ENCODE peak calls at places on chromosomes 12 and 14, in ten cellular contexts. I is CD8-positive, alpha-beta T cell; J is tibial nerve; L is ovary; B is AG04450; U is tibial artery; O is Peyer's patch; V is A549; Z is psoas muscle; Q is cardiac muscle cell. D is an unnamed sample.

GRCh38 chr12:103751171-103751570 is 89.9 kb downstream of the NT5DC3 start:
- DNase-seq in I (no peak), J (no peak), L (no peak), B (no peak), U (no peak), O (no peak), V (peak; percentile 47), Z (no peak), Q (no peak), D (no peak)

GRCh38 chr14:100267990-100268389 is 29.0 kb downstream of the YY1 start:
- DNase-seq in I (no peak), J (no peak), L (no peak), B (no peak), U (no peak), O (no peak), V (no peak), Z (no peak), Q (no peak), D (no peak)

GRCh38 chr14:23537351-23538048 is 14.1 kb downstream of the ZFHX2 start:
- DNase-seq in I (no peak), J (no peak), L (no peak), B (no peak), U (no peak), O (no peak), V (no peak), Z (no peak), Q (no peak), D (no peak)

GRCh38 chr12:25971675-25972035 is 13.2 kb downstream of the RASSF8 start:
- DNase-seq in I (no peak), J (no peak), L (no peak), B (no peak), U (no peak), O (no peak), V (no peak), Z (no peak), Q (no peak), D (no peak)

GRCh38 chr14:68589447-68590232 is 203.2 kb downstream of the ZFP36L1 start:
- DNase-seq in I (no peak), J (peak; percentile 64), L (peak; percentile 87), B (no peak), U (peak; percentile 52), O (no peak), V (no peak), Z (peak; percentile 70), Q (peak; percentile 47), D (peak; percentile 38)

GRCh38 chr14:105013150-105013787 is 7.6 kb downstream of the CDCA4 start:
- DNase-seq in I (no peak), J (no peak), L (no peak), B (no peak), U (no peak), O (no peak), V (no peak), Z (no peak), Q (peak; percentile 42), D (peak; percentile 86)

GRCh38 chr12:69059465-69060457 is 126.8 kb upstream of the CPM start:
- DNase-seq in I (no peak), J (no peak), L (no peak), B (peak; percentile 54), U (no peak), O (no peak), V (peak; percentile 47), Z (no peak), Q (no peak), D (no peak)

GRCh38 chr14:99191663-99192621 is 80.1 kb downstream of the BCL11B start:
- DNase-seq in I (peak; percentile 73), J (peak; percentile 62), L (peak; percentile 84), B (no peak), U (peak; percentile 53), O (peak; percentile 35), V (no peak), Z (peak; percentile 60), Q (no peak), D (no peak)

GRCh38 chr14:29782041-29782440 is 145.6 kb downstream of the PRKD1 start:
- DNase-seq in I (no peak), J (no peak), L (no peak), B (no peak), U (no peak), O (no peak), V (no peak), Z (no peak), Q (no peak), D (no peak)

GRCh38 chr14:29789475-29789874 is 138.2 kb downstream of the PRKD1 start:
- DNase-seq in I (no peak), J (no peak), L (no peak), B (no peak), U (no peak), O (no peak), V (no peak), Z (no peak), Q (no peak), D (no peak)

GRCh38 chr14:29788093-29788492 is 139.6 kb downstream of the PRKD1 start:
- DNase-seq in I (no peak), J (no peak), L (no peak), B (no peak), U (no peak), O (no peak), V (no peak), Z (no peak), Q (no peak), D (no peak)

DNA sequence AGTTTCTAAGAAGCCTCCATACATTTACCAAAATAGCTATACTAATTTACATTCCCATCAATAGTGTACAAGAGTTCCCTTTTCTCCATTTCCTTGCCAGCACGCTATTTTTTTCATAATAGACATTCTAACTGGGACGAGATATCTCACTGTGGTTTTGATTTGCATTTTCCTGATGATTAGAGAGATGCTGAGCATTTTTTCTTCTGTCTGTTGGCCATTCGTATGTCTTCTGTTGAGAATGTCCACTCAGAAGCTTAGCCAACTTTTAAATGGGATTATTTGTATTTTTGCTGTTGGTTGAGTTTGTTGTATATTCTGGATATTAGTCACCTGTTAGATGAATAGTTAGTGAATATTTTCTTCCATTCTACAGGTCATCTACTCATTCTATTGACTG is 144.1 kb downstream of the PRKD1 start:
- DNase-seq in I (no peak), J (no peak), L (no peak), B (no peak), U (no peak), O (no peak), V (no peak), Z (no peak), Q (no peak), D (no peak)
- H3K9me3 ChIP-seq in I (no peaks in the 10 kb centered on the region), J (no peaks in the 10 kb centered on the region), L (no peaks in the 10 kb centered on the region), B (no peaks in the 10 kb centered on the region), U (no peaks in the 10 kb centered on the region), O (no peaks in the 10 kb centered on the region), V (no peaks in the 10 kb centered on the region), Z (no peaks in the 10 kb centered on the region), Q (no peaks in the 10 kb centered on the region), D (no peaks in the 10 kb centered on the region)

GRCh38 chr12:92503977-92504966 is 198.5 kb upstream of the PLEKHG7 start:
- DNase-seq in I (no peak), J (peak; percentile 37), L (no peak), B (no peak), U (peak; percentile 55), O (no peak), V (no peak), Z (peak; percentile 52), Q (no peak), D (no peak)

GRCh38 chr12:92505373-92506340 is 197.1 kb upstream of the PLEKHG7 start:
- DNase-seq in I (peak; percentile 58), J (peak; percentile 81), L (peak; percentile 92), B (no peak), U (peak; percentile 32), O (peak; percentile 68), V (no peak), Z (peak; percentile 62), Q (no peak), D (no peak)

GRCh38 chr12:92503029-92503931 is 199.5 kb upstream of the PLEKHG7 start:
- DNase-seq in I (no peak), J (no peak), L (no peak), B (no peak), U (no peak), O (no peak), V (no peak), Z (no peak), Q (no peak), D (no peak)

GRCh38 chr12:92506460-92506859 is 196.3 kb upstream of the PLEKHG7 start:
- DNase-seq in I (no peak), J (no peak), L (no peak), B (no peak), U (no peak), O (no peak), V (no peak), Z (no peak), Q (no peak), D (no peak)

DNA sequence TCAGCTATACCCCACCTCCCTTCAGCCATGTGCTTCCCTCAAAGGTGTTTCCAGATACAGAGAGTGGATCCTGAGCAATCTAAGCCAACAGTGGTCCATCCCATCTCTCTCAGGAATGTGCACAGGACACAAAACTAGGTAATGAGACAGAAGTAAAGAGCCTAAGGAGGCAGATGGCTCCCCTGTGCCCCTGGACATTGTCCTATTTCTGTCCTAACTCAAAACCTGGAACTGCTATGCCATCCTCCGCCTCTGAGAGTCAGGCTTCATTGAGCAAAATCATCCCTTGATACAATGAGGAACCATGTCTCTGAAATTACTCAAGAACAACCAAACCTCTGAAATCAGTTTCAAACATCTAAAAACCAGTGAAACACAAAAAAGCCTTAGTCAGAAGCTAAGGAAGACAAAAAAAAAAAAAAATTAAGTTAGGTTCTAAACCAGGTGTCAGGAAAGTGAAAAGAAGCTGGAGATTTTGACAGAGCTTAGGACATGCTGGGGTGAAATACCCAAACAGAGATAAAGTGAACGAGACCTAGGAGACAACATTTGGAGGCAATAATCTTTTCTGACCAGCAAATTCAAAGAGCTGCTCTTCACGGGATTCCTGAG is 200.3 kb upstream of the PLEKHG7 start:
- DNase-seq in I (no peak), J (peak; percentile 37), L (no peak), B (no peak), U (no peak), O (peak; percentile 55), V (no peak), Z (no peak), Q (no peak), D (no peak)
- TF ChIP-seq CTCF in I (no peak), J (no peak), L (no peak), B (no peak), U (no peak), O (peak; percentile 52), V (no peak), Z (peak; percentile 27), Q (peak; percentile 23), D (peak; percentile 13)

GRCh38 chr14:32129124-32129523 is 52.0 kb downstream of the ARHGAP5 start:
- DNase-seq in I (no peak), J (no peak), L (no peak), B (no peak), U (no peak), O (no peak), V (peak; percentile 24), Z (no peak), Q (no peak), D (no peak)

GRCh38 chr14:32134448-32135070 is 57.5 kb downstream of the ARHGAP5 start:
- DNase-seq in I (no peak), J (no peak), L (no peak), B (no peak), U (no peak), O (no peak), V (peak; percentile 18), Z (no peak), Q (no peak), D (no peak)

GRCh38 chr14:32128703-32129102 is 51.6 kb downstream of the ARHGAP5 start:
- DNase-seq in I (no peak), J (no peak), L (no peak), B (no peak), U (no peak), O (no peak), V (no peak), Z (no peak), Q (no peak), D (no peak)
- H3K9me3 ChIP-seq in I (no peaks in the 10 kb centered on the region), J (no peaks in the 10 kb centered on the region), L (no peaks in the 10 kb centered on the region), B (peaks cover 11% of the 10 kb centered on the region), U (no peaks in the 10 kb centered on the region), O (no peaks in the 10 kb centered on the region), V (no peaks in the 10 kb centered on the region), Z (no peaks in the 10 kb centered on the region), Q (no peaks in the 10 kb centered on the region), D (no peaks in the 10 kb centered on the region)

DNA sequence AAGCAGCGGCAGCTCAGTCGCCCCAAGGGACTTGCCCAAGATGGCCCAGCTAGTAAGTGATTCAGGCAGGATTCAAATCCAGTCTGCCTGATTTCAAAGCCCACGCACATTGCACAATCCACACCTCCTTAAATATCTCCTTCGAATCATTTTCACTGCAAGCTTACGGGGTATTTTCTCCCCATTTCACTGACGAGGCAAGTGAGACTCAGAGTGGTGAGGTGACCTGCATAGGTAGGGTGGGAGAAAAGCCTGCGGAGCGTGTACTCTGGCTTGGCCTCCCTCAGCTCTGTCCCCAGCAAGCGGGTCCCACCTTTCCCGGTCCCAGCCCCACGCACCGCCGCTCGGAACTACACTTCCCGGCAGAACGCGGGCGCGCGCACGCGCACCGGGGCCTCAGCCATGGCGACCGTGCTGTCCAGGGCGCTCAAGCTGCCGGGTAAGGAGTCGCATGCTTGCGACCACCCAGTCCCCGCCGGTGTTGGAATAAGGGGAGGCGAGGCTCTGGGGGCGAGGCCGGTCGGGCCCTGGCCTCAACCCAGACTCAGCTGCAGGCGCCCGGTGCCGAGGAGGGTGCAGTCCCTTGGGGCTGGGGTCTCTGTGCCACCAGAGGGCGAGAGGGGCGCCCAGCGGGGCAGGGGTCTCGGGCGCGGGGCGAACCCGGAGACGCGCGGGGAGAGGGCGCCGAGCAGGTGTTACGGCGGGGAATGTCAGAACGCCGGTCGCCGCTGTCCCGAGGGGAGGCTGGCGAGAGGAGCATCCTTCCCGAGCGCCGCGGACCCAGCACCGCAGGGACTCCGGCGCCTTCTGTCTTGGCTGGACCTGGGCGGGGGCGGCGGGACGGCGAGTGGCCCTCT is at the start of gene FAM234B:
- DNase-seq in I (peak; percentile 84), J (peak; percentile 66), L (peak; percentile 85), B (no peak), U (peak; percentile 80), O (peak; percentile 64), V (peak; percentile 88), Z (peak; percentile 90), Q (peak; percentile 81), D (peak; percentile 87)
- TF ChIP-seq CTCF in I (peak; percentile 13), J (no peak), L (peak; percentile 17), B (peak; percentile 6), U (no peak), O (no peak), V (peak; percentile 28), Z (peak; percentile 15), Q (peak; percentile 9), D (peak; percentile 33)